ENCODE peak calls at places on chromosomes 7 and 10, in ten cellular contexts. V, N, S, F, Z, R, A, D, W and G are unnamed samples.

GRCh38 chr10:91251430-91252056 is 31.1 kb downstream of the PCGF5 start:
- DNase-seq in V (peak; percentile 34), N (peak; percentile 13), S (peak; percentile 22), F (peak; percentile 52), Z (peak; percentile 59), R (peak; percentile 39), A (peak; percentile 16), D (peak; percentile 52), W (peak; percentile 42), G (peak; percentile 25)

GRCh38 chr10:60856405-60856804 is 78.1 kb downstream of the CDK1 start:
- DNase-seq in V (no peak), N (no peak), S (no peak), F (no peak), Z (no peak), R (no peak), A (no peak), D (no peak), W (no peak), G (no peak)

GRCh38 chr10:124596914-124597676 is 135.5 kb downstream of the LHPP start:
- DNase-seq in V (no peak), N (no peak), S (no peak), F (no peak), Z (no peak), R (no peak), A (no peak), D (no peak), W (no peak), G (no peak)

GRCh38 chr7:132403465-132404110 is 172.7 kb downstream of the PLXNA4 start:
- DNase-seq in V (no peak), N (no peak), S (no peak), F (no peak), Z (no peak), R (no peak), A (no peak), D (no peak), W (no peak), G (no peak)

GRCh38 chr7:158431941-158432347 is 155.7 kb downstream of the PTPRN2 start:
- DNase-seq in V (no peak), N (no peak), S (no peak), F (no peak), Z (no peak), R (no peak), A (no peak), D (no peak), W (peak; percentile 63), G (no peak)

GRCh38 chr7:37211097-37211496 is 237.6 kb downstream of the ELMO1 start:
- DNase-seq in V (no peak), N (peak; percentile 14), S (no peak), F (no peak), Z (no peak), R (no peak), A (no peak), D (no peak), W (no peak), G (no peak)

GRCh38 chr10:78865518-78865835 is 203.3 kb upstream of the ZMIZ1 start:
- DNase-seq in V (peak; percentile 35), N (no peak), S (no peak), F (no peak), Z (no peak), R (no peak), A (no peak), D (no peak), W (no peak), G (no peak)

GRCh38 chr10:4017336-4017735 is 232.3 kb upstream of the KLF6 start:
- DNase-seq in V (no peak), N (no peak), S (no peak), F (no peak), Z (no peak), R (no peak), A (no peak), D (no peak), W (no peak), G (no peak)

GRCh38 chr10:82492647-82493046 is 617.7 kb downstream of the NRG3 start:
- DNase-seq in V (no peak), N (no peak), S (no peak), F (no peak), Z (no peak), R (no peak), A (no peak), D (no peak), W (no peak), G (no peak)

GRCh38 chr7:132638000-132638399 is 61.7 kb upstream of the PLXNA4 start:
- DNase-seq in V (no peak), N (no peak), S (no peak), F (no peak), Z (no peak), R (no peak), A (no peak), D (no peak), W (no peak), G (no peak)

GRCh38 chr10:75226656-75227055 is 9.1 kb downstream of the COMTD1 start:
- DNase-seq in V (no peak), N (no peak), S (no peak), F (no peak), Z (no peak), R (no peak), A (peak; percentile 26), D (no peak), W (no peak), G (no peak)

GRCh38 chr7:128221929-128222403 is 19.1 kb upstream of the LEP start:
- DNase-seq in V (no peak), N (peak; percentile 84), S (no peak), F (peak; percentile 27), Z (no peak), R (peak; percentile 33), A (no peak), D (no peak), W (peak; percentile 73), G (peak; percentile 62)

GRCh38 chr7:45224832-45225231 is 67.2 kb downstream of the RAMP3 start:
- DNase-seq in V (no peak), N (no peak), S (no peak), F (no peak), Z (no peak), R (no peak), A (no peak), D (no peak), W (peak; percentile 21), G (no peak)

GRCh38 chr10:123911866-123912265 is 20.3 kb upstream of the CPXM2 start:
- DNase-seq in V (no peak), N (no peak), S (no peak), F (no peak), Z (no peak), R (no peak), A (no peak), D (no peak), W (no peak), G (no peak)

GRCh38 chr7:100211342-100211780 is 8.4 kb upstream of the PVRIG start:
- DNase-seq in V (no peak), N (no peak), S (no peak), F (peak; percentile 83), Z (peak; percentile 61), R (peak; percentile 44), A (peak; percentile 49), D (peak; percentile 49), W (no peak), G (no peak)

GRCh38 chr10:101812606-101813005 is 5.6 kb downstream of the OGA start:
- DNase-seq in V (no peak), N (no peak), S (no peak), F (no peak), Z (no peak), R (no peak), A (no peak), D (no peak), W (no peak), G (no peak)

GRCh38 chr7:145265180-145265579 is 429.3 kb upstream of the TPK1 start:
- DNase-seq in V (no peak), N (no peak), S (no peak), F (no peak), Z (no peak), R (no peak), A (no peak), D (no peak), W (no peak), G (no peak)

GRCh38 chr10:132100556-132101349 is 35.0 kb downstream of the JAKMIP3 start:
- DNase-seq in V (no peak), N (no peak), S (no peak), F (no peak), Z (no peak), R (no peak), A (no peak), D (no peak), W (no peak), G (no peak)

GRCh38 chr7:33909755-33910154 is 4.4 kb downstream of the BMPER start:
- DNase-seq in V (no peak), N (no peak), S (no peak), F (no peak), Z (no peak), R (no peak), A (no peak), D (no peak), W (no peak), G (no peak)

GRCh38 chr10:59580257-59580863 is 129.3 kb downstream of the SLC16A9 start:
- DNase-seq in V (no peak), N (no peak), S (no peak), F (no peak), Z (no peak), R (no peak), A (no peak), D (no peak), W (no peak), G (no peak)

GRCh38 chr10:59177862-59178235 is 1.4 kb downstream of the PHYHIPL start:
- DNase-seq in V (no peak), N (no peak), S (no peak), F (no peak), Z (no peak), R (no peak), A (no peak), D (no peak), W (no peak), G (no peak)

GRCh38 chr7:92155108-92155755 is 21.0 kb upstream of the CYP51A1 start:
- DNase-seq in V (no peak), N (no peak), S (no peak), F (no peak), Z (no peak), R (no peak), A (no peak), D (no peak), W (no peak), G (no peak)

GRCh38 chr10:91974960-91975359 is 51.4 kb downstream of the BTAF1 start:
- DNase-seq in V (no peak), N (peak; percentile 49), S (no peak), F (no peak), Z (no peak), R (no peak), A (no peak), D (no peak), W (no peak), G (peak; percentile 71)

GRCh38 chr7:30510124-30511074 is 5.8 kb upstream of the GGCT start:
- DNase-seq in V (peak; percentile 9), N (no peak), S (no peak), F (peak; percentile 36), Z (no peak), R (peak; percentile 21), A (no peak), D (no peak), W (peak; percentile 47), G (peak; percentile 39)

GRCh38 chr7:37912756-37913155 is 3.9 kb downstream of the SFRP4 start:
- DNase-seq in V (no peak), N (no peak), S (no peak), F (no peak), Z (no peak), R (no peak), A (no peak), D (no peak), W (no peak), G (no peak)

GRCh38 chr10:112765717-112766235 is 184.3 kb upstream of the TCF7L2 start:
- DNase-seq in V (no peak), N (no peak), S (no peak), F (no peak), Z (no peak), R (no peak), A (no peak), D (no peak), W (no peak), G (no peak)

GRCh38 chr7:132386249-132386681 is 190.0 kb downstream of the PLXNA4 start:
- DNase-seq in V (no peak), N (no peak), S (no peak), F (no peak), Z (no peak), R (no peak), A (no peak), D (no peak), W (no peak), G (no peak)

GRCh38 chr7:137462074-137462715 is 118.7 kb upstream of the PTN start:
- DNase-seq in V (no peak), N (peak; percentile 4), S (no peak), F (no peak), Z (no peak), R (no peak), A (no peak), D (no peak), W (no peak), G (peak; percentile 19)